ENCODE peak calls at places on chromosome 20, in nine cellular contexts. One of them, this sample, is unnamed.

GRCh38 chr20:5974531-5974930 is 24.1 kb downstream of the MCM8 start:
- DNase-seq in cerebellum: no peak
- DNase-seq in midbrain: no peak
- DNase-seq in Daoy: no peak
- DNase-seq in neuronal stem cell: no peak
- DNase-seq in transverse colon: no peak
- DNase-seq in stimulated activated CD4-positive, alpha-beta T cell treated with anti-CD3 and anti-CD28 coated beads, Interleukin-1b, Interleukin-23, amount 100 ng/mL, for 24 hours: no peak
- DNase-seq in NCI-H1436: no peak
- DNase-seq in KBM-7: no peak
- DNase-seq in this sample: no peak

GRCh38 chr20:4978050-4978918 is 23.0 kb downstream of the SLC23A2 start:
- DNase-seq in Daoy: no peak
- DNase-seq in NCI-H1436: no peak
- DNase-seq in transverse colon: no peak
- DNase-seq in stimulated activated CD4-positive, alpha-beta T cell treated with anti-CD3 and anti-CD28 coated beads, Interleukin-1b, Interleukin-23, amount 100 ng/mL, for 24 hours: no peak
- DNase-seq in neuronal stem cell: no peak
- DNase-seq in midbrain: no peak
- DNase-seq in cerebellum: no peak
- DNase-seq in KBM-7: no peak
- DNase-seq in this sample: no peak

GRCh38 chr20:24365685-24366084 is 103.7 kb upstream of the SYNDIG1 start:
- DNase-seq in stimulated activated CD4-positive, alpha-beta T cell treated with anti-CD3 and anti-CD28 coated beads, Interleukin-1b, Interleukin-23, amount 100 ng/mL, for 24 hours: no peak
- DNase-seq in KBM-7: no peak
- DNase-seq in Daoy: no peak
- DNase-seq in NCI-H1436: no peak
- DNase-seq in cerebellum: no peak
- DNase-seq in neuronal stem cell: no peak
- DNase-seq in transverse colon: no peak
- DNase-seq in midbrain: no peak
- DNase-seq in this sample: no peak

GRCh38 chr20:50368813-50369224 is 141.4 kb upstream of the PTPN1 start:
- DNase-seq in Daoy: no peak
- DNase-seq in neuronal stem cell: no peak
- DNase-seq in midbrain: no peak
- DNase-seq in stimulated activated CD4-positive, alpha-beta T cell treated with anti-CD3 and anti-CD28 coated beads, Interleukin-1b, Interleukin-23, amount 100 ng/mL, for 24 hours: no peak
- DNase-seq in NCI-H1436: no peak
- DNase-seq in cerebellum: no peak
- DNase-seq in transverse colon: no peak
- DNase-seq in KBM-7: no peak
- DNase-seq in this sample: no peak

GRCh38 chr20:8909596-8909995 is 159.3 kb upstream of the PLCB4 start:
- DNase-seq in neuronal stem cell: no peak
- DNase-seq in cerebellum: no peak
- DNase-seq in NCI-H1436: no peak
- DNase-seq in stimulated activated CD4-positive, alpha-beta T cell treated with anti-CD3 and anti-CD28 coated beads, Interleukin-1b, Interleukin-23, amount 100 ng/mL, for 24 hours: no peak
- DNase-seq in midbrain: no peak
- DNase-seq in Daoy: no peak
- DNase-seq in KBM-7: no peak
- DNase-seq in transverse colon: no peak
- DNase-seq in this sample: no peak

GRCh38 chr20:11651138-11651537 is 266.6 kb upstream of the BTBD3 start:
- DNase-seq in midbrain: no peak
- DNase-seq in NCI-H1436: no peak
- DNase-seq in KBM-7: no peak
- DNase-seq in stimulated activated CD4-positive, alpha-beta T cell treated with anti-CD3 and anti-CD28 coated beads, Interleukin-1b, Interleukin-23, amount 100 ng/mL, for 24 hours: no peak
- DNase-seq in transverse colon: no peak
- DNase-seq in neuronal stem cell: no peak
- DNase-seq in cerebellum: no peak
- DNase-seq in Daoy: no peak
- DNase-seq in this sample: peak

GRCh38 chr20:20837574-20838021 is 125.2 kb upstream of the RALGAPA2 start:
- DNase-seq in KBM-7: peak
- DNase-seq in NCI-H1436: peak
- DNase-seq in midbrain: peak
- DNase-seq in transverse colon: peak
- DNase-seq in stimulated activated CD4-positive, alpha-beta T cell treated with anti-CD3 and anti-CD28 coated beads, Interleukin-1b, Interleukin-23, amount 100 ng/mL, for 24 hours: peak
- DNase-seq in cerebellum: peak
- DNase-seq in neuronal stem cell: peak
- DNase-seq in Daoy: peak
- DNase-seq in this sample: peak

GRCh38 chr20:63597651-63598478 is 23.8 kb upstream of the HELZ2 start:
- DNase-seq in cerebellum: no peak
- DNase-seq in transverse colon: no peak
- DNase-seq in KBM-7: no peak
- DNase-seq in stimulated activated CD4-positive, alpha-beta T cell treated with anti-CD3 and anti-CD28 coated beads, Interleukin-1b, Interleukin-23, amount 100 ng/mL, for 24 hours: no peak
- DNase-seq in midbrain: no peak
- DNase-seq in Daoy: no peak
- DNase-seq in NCI-H1436: no peak
- DNase-seq in neuronal stem cell: no peak
- DNase-seq in this sample: no peak

GRCh38 chr20:58236612-58237317 is 8.3 kb upstream of the ANKRD60 start:
- DNase-seq in KBM-7: peak
- DNase-seq in stimulated activated CD4-positive, alpha-beta T cell treated with anti-CD3 and anti-CD28 coated beads, Interleukin-1b, Interleukin-23, amount 100 ng/mL, for 24 hours: peak
- DNase-seq in NCI-H1436: peak
- DNase-seq in neuronal stem cell: peak
- DNase-seq in transverse colon: peak
- DNase-seq in Daoy: peak
- DNase-seq in midbrain: peak
- DNase-seq in cerebellum: peak
- DNase-seq in this sample: peak

GRCh38 chr20:32337937-32338661 is 20.0 kb upstream of the ASXL1 start:
- DNase-seq in Daoy: no peak
- DNase-seq in stimulated activated CD4-positive, alpha-beta T cell treated with anti-CD3 and anti-CD28 coated beads, Interleukin-1b, Interleukin-23, amount 100 ng/mL, for 24 hours: no peak
- DNase-seq in cerebellum: no peak
- DNase-seq in neuronal stem cell: no peak
- DNase-seq in midbrain: no peak
- DNase-seq in KBM-7: no peak
- DNase-seq in NCI-H1436: no peak
- DNase-seq in transverse colon: no peak
- DNase-seq in this sample: peak

GRCh38 chr20:32626407-32626806 is 41.3 kb upstream of the NOL4L start:
- DNase-seq in KBM-7: no peak
- DNase-seq in Daoy: no peak
- DNase-seq in NCI-H1436: no peak
- DNase-seq in cerebellum: no peak
- DNase-seq in midbrain: no peak
- DNase-seq in neuronal stem cell: no peak
- DNase-seq in stimulated activated CD4-positive, alpha-beta T cell treated with anti-CD3 and anti-CD28 coated beads, Interleukin-1b, Interleukin-23, amount 100 ng/mL, for 24 hours: no peak
- DNase-seq in transverse colon: no peak
- DNase-seq in this sample: no peak

GRCh38 chr20:11350126-11351005 is 567.3 kb upstream of the BTBD3 start:
- DNase-seq in KBM-7: no peak
- DNase-seq in transverse colon: no peak
- DNase-seq in stimulated activated CD4-positive, alpha-beta T cell treated with anti-CD3 and anti-CD28 coated beads, Interleukin-1b, Interleukin-23, amount 100 ng/mL, for 24 hours: no peak
- DNase-seq in Daoy: no peak
- DNase-seq in midbrain: no peak
- DNase-seq in neuronal stem cell: no peak
- DNase-seq in NCI-H1436: no peak
- DNase-seq in cerebellum: no peak
- DNase-seq in this sample: peak

GRCh38 chr20:62595491-62595890 is 46.8 kb upstream of the SLCO4A1 start:
- DNase-seq in Daoy: peak
- DNase-seq in transverse colon: peak
- DNase-seq in neuronal stem cell: no peak
- DNase-seq in stimulated activated CD4-positive, alpha-beta T cell treated with anti-CD3 and anti-CD28 coated beads, Interleukin-1b, Interleukin-23, amount 100 ng/mL, for 24 hours: no peak
- DNase-seq in cerebellum: no peak
- DNase-seq in KBM-7: no peak
- DNase-seq in NCI-H1436: no peak
- DNase-seq in midbrain: no peak
- DNase-seq in this sample: no peak

GRCh38 chr20:48465271-48465670 is 362.5 kb downstream of the PREX1 start:
- DNase-seq in neuronal stem cell: no peak
- DNase-seq in KBM-7: no peak
- DNase-seq in NCI-H1436: no peak
- DNase-seq in stimulated activated CD4-positive, alpha-beta T cell treated with anti-CD3 and anti-CD28 coated beads, Interleukin-1b, Interleukin-23, amount 100 ng/mL, for 24 hours: no peak
- DNase-seq in cerebellum: no peak
- DNase-seq in Daoy: no peak
- DNase-seq in midbrain: no peak
- DNase-seq in transverse colon: no peak
- DNase-seq in this sample: no peak

GRCh38 chr20:20317195-20318113 is 50.5 kb upstream of the INSM1 start:
- DNase-seq in KBM-7: no peak
- DNase-seq in Daoy: no peak
- DNase-seq in NCI-H1436: no peak
- DNase-seq in transverse colon: peak
- DNase-seq in midbrain: no peak
- DNase-seq in stimulated activated CD4-positive, alpha-beta T cell treated with anti-CD3 and anti-CD28 coated beads, Interleukin-1b, Interleukin-23, amount 100 ng/mL, for 24 hours: no peak
- DNase-seq in neuronal stem cell: no peak
- DNase-seq in cerebellum: no peak
- DNase-seq in this sample: peak

GRCh38 chr20:53999077-53999476 is 71.3 kb downstream of the BCAS1 start:
- DNase-seq in neuronal stem cell: no peak
- DNase-seq in KBM-7: no peak
- DNase-seq in stimulated activated CD4-positive, alpha-beta T cell treated with anti-CD3 and anti-CD28 coated beads, Interleukin-1b, Interleukin-23, amount 100 ng/mL, for 24 hours: no peak
- DNase-seq in Daoy: no peak
- DNase-seq in midbrain: no peak
- DNase-seq in NCI-H1436: no peak
- DNase-seq in cerebellum: no peak
- DNase-seq in transverse colon: no peak
- DNase-seq in this sample: no peak

GRCh38 chr20:11389188-11389587 is 528.5 kb upstream of the BTBD3 start:
- DNase-seq in midbrain: no peak
- DNase-seq in cerebellum: no peak
- DNase-seq in stimulated activated CD4-positive, alpha-beta T cell treated with anti-CD3 and anti-CD28 coated beads, Interleukin-1b, Interleukin-23, amount 100 ng/mL, for 24 hours: no peak
- DNase-seq in neuronal stem cell: no peak
- DNase-seq in Daoy: peak
- DNase-seq in transverse colon: no peak
- DNase-seq in KBM-7: no peak
- DNase-seq in NCI-H1436: no peak
- DNase-seq in this sample: no peak

GRCh38 chr20:47175501-47175900 is 181.0 kb downstream of the ZMYND8 start:
- DNase-seq in cerebellum: no peak
- DNase-seq in Daoy: no peak
- DNase-seq in neuronal stem cell: no peak
- DNase-seq in midbrain: no peak
- DNase-seq in NCI-H1436: no peak
- DNase-seq in stimulated activated CD4-positive, alpha-beta T cell treated with anti-CD3 and anti-CD28 coated beads, Interleukin-1b, Interleukin-23, amount 100 ng/mL, for 24 hours: no peak
- DNase-seq in transverse colon: no peak
- DNase-seq in KBM-7: no peak
- DNase-seq in this sample: no peak

GRCh38 chr20:38357653-38358207 is 11.4 kb downstream of the LBP start:
- DNase-seq in transverse colon: no peak
- DNase-seq in cerebellum: no peak
- DNase-seq in midbrain: no peak
- DNase-seq in neuronal stem cell: no peak
- DNase-seq in Daoy: peak
- DNase-seq in KBM-7: peak
- DNase-seq in stimulated activated CD4-positive, alpha-beta T cell treated with anti-CD3 and anti-CD28 coated beads, Interleukin-1b, Interleukin-23, amount 100 ng/mL, for 24 hours: no peak
- DNase-seq in NCI-H1436: no peak
- DNase-seq in this sample: peak

GRCh38 chr20:34127787-34128186 is 15.7 kb upstream of the EIF2S2 start:
- DNase-seq in KBM-7: no peak
- DNase-seq in stimulated activated CD4-positive, alpha-beta T cell treated with anti-CD3 and anti-CD28 coated beads, Interleukin-1b, Interleukin-23, amount 100 ng/mL, for 24 hours: no peak
- DNase-seq in transverse colon: no peak
- DNase-seq in midbrain: no peak
- DNase-seq in NCI-H1436: no peak
- DNase-seq in Daoy: no peak
- DNase-seq in cerebellum: no peak
- DNase-seq in neuronal stem cell: no peak
- DNase-seq in this sample: no peak

GRCh38 chr20:47558699-47559098 is 57.0 kb downstream of the NCOA3 start:
- DNase-seq in stimulated activated CD4-positive, alpha-beta T cell treated with anti-CD3 and anti-CD28 coated beads, Interleukin-1b, Interleukin-23, amount 100 ng/mL, for 24 hours: no peak
- DNase-seq in KBM-7: no peak
- DNase-seq in cerebellum: no peak
- DNase-seq in midbrain: no peak
- DNase-seq in NCI-H1436: no peak
- DNase-seq in neuronal stem cell: no peak
- DNase-seq in Daoy: no peak
- DNase-seq in transverse colon: no peak
- DNase-seq in this sample: no peak

GRCh38 chr20:22744341-22745193 is 160.2 kb upstream of the FOXA2 start:
- DNase-seq in KBM-7: no peak
- DNase-seq in neuronal stem cell: no peak
- DNase-seq in stimulated activated CD4-positive, alpha-beta T cell treated with anti-CD3 and anti-CD28 coated beads, Interleukin-1b, Interleukin-23, amount 100 ng/mL, for 24 hours: no peak
- DNase-seq in NCI-H1436: no peak
- DNase-seq in transverse colon: no peak
- DNase-seq in cerebellum: no peak
- DNase-seq in Daoy: no peak
- DNase-seq in midbrain: no peak
- DNase-seq in this sample: no peak

GRCh38 chr20:24770628-24771556 is 178.2 kb upstream of the CST7 start:
- DNase-seq in stimulated activated CD4-positive, alpha-beta T cell treated with anti-CD3 and anti-CD28 coated beads, Interleukin-1b, Interleukin-23, amount 100 ng/mL, for 24 hours: no peak
- DNase-seq in cerebellum: no peak
- DNase-seq in transverse colon: peak
- DNase-seq in NCI-H1436: no peak
- DNase-seq in Daoy: no peak
- DNase-seq in KBM-7: no peak
- DNase-seq in midbrain: no peak
- DNase-seq in neuronal stem cell: no peak
- DNase-seq in this sample: no peak

GRCh38 chr20:11379257-11380011 is 538.3 kb upstream of the BTBD3 start:
- DNase-seq in midbrain: no peak
- DNase-seq in KBM-7: no peak
- DNase-seq in stimulated activated CD4-positive, alpha-beta T cell treated with anti-CD3 and anti-CD28 coated beads, Interleukin-1b, Interleukin-23, amount 100 ng/mL, for 24 hours: no peak
- DNase-seq in transverse colon: no peak
- DNase-seq in neuronal stem cell: peak
- DNase-seq in NCI-H1436: no peak
- DNase-seq in cerebellum: no peak
- DNase-seq in Daoy: no peak
- DNase-seq in this sample: peak

GRCh38 chr20:44284032-44284431 is 27.0 kb downstream of the FITM2 start:
- DNase-seq in NCI-H1436: no peak
- DNase-seq in neuronal stem cell: no peak
- DNase-seq in stimulated activated CD4-positive, alpha-beta T cell treated with anti-CD3 and anti-CD28 coated beads, Interleukin-1b, Interleukin-23, amount 100 ng/mL, for 24 hours: no peak
- DNase-seq in transverse colon: no peak
- DNase-seq in midbrain: no peak
- DNase-seq in KBM-7: no peak
- DNase-seq in Daoy: peak
- DNase-seq in cerebellum: no peak
- DNase-seq in this sample: no peak